ENCODE peak calls at places on chromosomes 4 and X, in six cellular contexts. E is iPS DF 19.7; A is NCI-H1105 treated with DMSO at 0.1 percent for 48 hours; J is HuH-7; V is stimulated activated CD8-positive, alpha-beta memory T cell treated with anti-CD3 and anti-CD28 coated beads, Interleukin-4, amount 100 ng/mL, for 24 hours; C is NCI-H187 treated with DMSO at 0.1 percent for 48 hours. Y is an unnamed sample.
A peak's percentile ranks its signal among the peaks of the same experiment; 100 is the strongest.

GRCh38 chr4:146292508-146292907 is 78.2 kb downstream of the REELD1 start:
- DNase-seq in E (no peak), A (no peak), J (no peak), V (no peak), C (no peak), Y (no peak)

GRCh38 chr4:41384992-41385391 is 128.3 kb downstream of the UCHL1 start:
- DNase-seq in E (no peak), A (no peak), J (no peak), V (no peak), C (no peak), Y (no peak)

GRCh38 chrX:110408949-110409588 is 50.4 kb downstream of the RTL9 start:
- DNase-seq in E (no peak), A (no peak), J (no peak), V (no peak), C (no peak), Y (no peak)

GRCh38 chrX:46554942-46555341 is 9.7 kb upstream of the ZNF674 start:
- DNase-seq in E (no peak), A (peak; percentile 34), J (no peak), V (no peak), C (no peak), Y (no peak)

GRCh38 chr4:6331018-6331417 is 61.4 kb downstream of the WFS1 start:
- DNase-seq in E (no peak), A (no peak), J (no peak), V (no peak), C (no peak), Y (peak; percentile 72)

GRCh38 chr4:136650541-136651277 is 881.6 kb downstream of the PCDH18 start:
- DNase-seq in E (no peak), A (peak; percentile 93), J (no peak), V (no peak), C (no peak), Y (no peak)

GRCh38 chrX:12052109-12052508 is 86.2 kb upstream of the FRMPD4 start:
- DNase-seq in E (no peak), A (no peak), J (no peak), V (no peak), C (no peak), Y (no peak)

GRCh38 chrX:47632664-47633063 is 2.9 kb upstream of the CFP start:
- DNase-seq in E (no peak), A (no peak), J (no peak), V (no peak), C (no peak), Y (no peak)

GRCh38 chr4:13657016-13657415 is 29.5 kb upstream of the BOD1L1 start:
- DNase-seq in E (no peak), A (no peak), J (no peak), V (no peak), C (no peak), Y (no peak)

GRCh38 chr4:186724048-186724860 is 598 bp upstream of the FAT1 start:
- DNase-seq in E (no peak), A (peak; percentile 14), J (no peak), V (no peak), C (no peak), Y (no peak)

GRCh38 chrX:69163936-69164741 is 1.1 kb downstream of the PJA1 start:
- DNase-seq in E (no peak), A (peak; percentile 16), J (no peak), V (peak; percentile 28), C (no peak), Y (peak; percentile 67)

GRCh38 chr4:86977621-86978184 is 42.9 kb downstream of the AFF1 start:
- DNase-seq in E (no peak), A (no peak), J (no peak), V (no peak), C (no peak), Y (peak; percentile 49)

GRCh38 chr4:20639346-20639745 is 60.9 kb upstream of the PACRGL start:
- DNase-seq in E (no peak), A (peak; percentile 64), J (no peak), V (no peak), C (peak; percentile 89), Y (no peak)

GRCh38 chr4:7031526-7032449 is 11.4 kb upstream of the TADA2B start:
- DNase-seq in E (no peak), A (no peak), J (no peak), V (no peak), C (no peak), Y (no peak)

GRCh38 chr4:67680568-67681222 is 20.3 kb downstream of the UBA6 start:
- DNase-seq in E (no peak), A (no peak), J (no peak), V (no peak), C (no peak), Y (no peak)

GRCh38 chr4:181475781-181476180 is 767.4 kb upstream of the TENM3 start:
- DNase-seq in E (no peak), A (no peak), J (no peak), V (no peak), C (no peak), Y (no peak)

GRCh38 chrX:103398321-103398937 is 22.1 kb downstream of the BEX3 start:
- DNase-seq in E (no peak), A (no peak), J (no peak), V (no peak), C (no peak), Y (no peak)

GRCh38 chr4:138647433-138647832 is 368.1 kb upstream of the NOCT start:
- DNase-seq in E (no peak), A (no peak), J (no peak), V (no peak), C (no peak), Y (no peak)

GRCh38 chr4:68615699-68616422 is 39.7 kb upstream of the UGT2B17 start:
- DNase-seq in E (no peak), A (no peak), J (no peak), V (no peak), C (no peak), Y (no peak)

GRCh38 chr4:127143460-127144190 is 489.1 kb upstream of the INTU start:
- DNase-seq in E (no peak), A (no peak), J (no peak), V (no peak), C (no peak), Y (no peak)

GRCh38 chrX:100615015-100615414 is 21.6 kb downstream of the TSPAN6 start:
- DNase-seq in E (peak; percentile 9), A (peak; percentile 12), J (peak; percentile 42), V (no peak), C (no peak), Y (no peak)

GRCh38 chr4:100828986-100829685 is 311.3 kb upstream of the EMCN start:
- DNase-seq in E (no peak), A (no peak), J (no peak), V (no peak), C (no peak), Y (no peak)